ENCODE peak calls at places on chromosomes 6 and 20, in five cellular contexts. O, W, N, S and Y are unnamed samples.
A peak's percentile ranks its signal among the peaks of the same experiment; 100 is the strongest.

GRCh38 chr6:73476722-73477121 is 15.2 kb downstream of the MTO1 start:
- DNase-seq in O (no peak), W (no peak), N (no peak), S (no peak), Y (no peak)

GRCh38 chr6:147077251-147077650 is 127.0 kb upstream of the STXBP5 start:
- DNase-seq in O (no peak), W (no peak), N (no peak), S (no peak), Y (no peak)

GRCh38 chr6:37011656-37012378 is 6.4 kb downstream of the FGD2 start:
- DNase-seq in O (peak; percentile 79), W (peak; percentile 47), N (peak; percentile 67), S (no peak), Y (peak; percentile 47)

GRCh38 chr6:63553208-63553607 is 19.1 kb upstream of the LOC128125822 start:
- DNase-seq in O (no peak), W (no peak), N (no peak), S (no peak), Y (no peak)

GRCh38 chr6:68709882-68710281 is 74.8 kb downstream of the ADGRB3 start:
- DNase-seq in O (no peak), W (no peak), N (no peak), S (no peak), Y (no peak)

GRCh38 chr6:83974409-83975050 is 59.0 kb upstream of the MRAP2 start:
- DNase-seq in O (no peak), W (no peak), N (no peak), S (no peak), Y (no peak)

GRCh38 chr6:1610497-1611321 is 994 bp downstream of the FOXC1 start:
- DNase-seq in O (peak; percentile 29), W (no peak), N (no peak), S (peak; percentile 38), Y (peak; percentile 41)

GRCh38 chr20:59122377-59122932 is 41.2 kb upstream of the ZNF831 start:
- DNase-seq in O (no peak), W (no peak), N (no peak), S (no peak), Y (no peak)

GRCh38 chr20:51382111-51382985 is 160.2 kb downstream of the NFATC2 start:
- DNase-seq in O (no peak), W (no peak), N (no peak), S (no peak), Y (no peak)

GRCh38 chr20:49607568-49607967 is 39.6 kb upstream of the PTGIS start:
- DNase-seq in O (no peak), W (no peak), N (no peak), S (no peak), Y (no peak)

GRCh38 chr20:49601153-49601924 is 33.4 kb upstream of the PTGIS start:
- DNase-seq in O (no peak), W (no peak), N (no peak), S (no peak), Y (no peak)

GRCh38 chr20:49599746-49600113 is 31.8 kb upstream of the PTGIS start:
- DNase-seq in O (no peak), W (no peak), N (no peak), S (no peak), Y (no peak)

GRCh38 chr20:49602370-49603208 is 34.7 kb upstream of the PTGIS start:
- DNase-seq in O (peak; percentile 41), W (no peak), N (no peak), S (no peak), Y (no peak)

DNA sequence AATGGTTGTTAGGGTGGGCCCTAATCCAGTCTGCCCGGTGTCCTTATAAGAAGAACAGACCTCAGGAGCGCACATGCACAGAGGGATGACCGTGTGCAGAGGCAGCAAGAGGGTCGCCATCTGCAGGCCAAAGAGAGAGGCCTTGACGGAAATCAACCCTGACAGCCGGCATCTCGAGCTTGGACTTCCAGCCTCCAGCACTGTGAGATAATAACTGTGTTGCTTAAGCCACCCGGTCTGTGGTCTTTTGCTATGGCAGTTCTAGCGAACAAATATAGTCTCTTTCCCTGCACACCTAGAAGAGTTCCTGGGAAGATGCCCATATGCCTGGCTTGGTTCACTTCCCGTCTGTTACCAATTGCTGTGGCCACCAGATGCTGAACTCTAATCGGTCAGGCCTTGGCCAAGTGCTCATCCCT is 35.3 kb upstream of the PTGIS start:
- DNase-seq in O (peak; percentile 45), W (no peak), N (peak; percentile 36), S (peak; percentile 43), Y (peak; percentile 76)
- TF ChIP-seq CTCF in O (peak; percentile 46), W (peak; percentile 52), N (peak; percentile 67), S (peak; percentile 68), Y (peak; percentile 51)

GRCh38 chr6:33419580-33420492 is at the start of gene SYNGAP1:
- DNase-seq in O (peak; percentile 64), W (peak; percentile 36), N (peak; percentile 62), S (no peak), Y (peak; percentile 63)
- H3K4me3 ChIP-seq in O (peak within 1 kb of the TSS; percentile 65), W (peak within 1 kb of the TSS; percentile 64), N (peak within 1 kb of the TSS; percentile 47), S (no peak within 1 kb of the TSS), Y (peak within 1 kb of the TSS; percentile 64)

DNA sequence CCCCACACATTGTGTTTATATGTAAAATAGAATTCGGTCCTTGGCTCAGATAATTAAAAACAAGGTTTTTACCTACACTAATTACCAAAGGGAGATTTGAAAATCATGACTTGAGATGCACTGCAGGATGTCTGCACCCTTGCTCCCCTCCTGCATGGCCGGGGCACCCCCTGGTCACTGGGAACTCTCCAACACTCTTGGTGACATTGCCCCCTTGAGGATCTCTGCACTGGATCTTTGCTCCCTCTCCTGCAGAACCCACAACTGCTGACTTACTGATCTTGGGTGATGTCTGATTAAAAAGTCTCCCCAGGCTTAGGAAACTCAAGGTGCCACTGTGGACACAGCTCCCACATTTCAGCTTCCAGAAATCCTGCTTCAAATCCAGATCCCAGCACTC is 17.1 kb upstream of the CSNK2A1 start:
- DNase-seq in O (no peak), W (no peak), N (no peak), S (no peak), Y (no peak)
- TF ChIP-seq CTCF in O (no peak), W (no peak), N (no peak), S (peak; percentile 28), Y (no peak)

DNA sequence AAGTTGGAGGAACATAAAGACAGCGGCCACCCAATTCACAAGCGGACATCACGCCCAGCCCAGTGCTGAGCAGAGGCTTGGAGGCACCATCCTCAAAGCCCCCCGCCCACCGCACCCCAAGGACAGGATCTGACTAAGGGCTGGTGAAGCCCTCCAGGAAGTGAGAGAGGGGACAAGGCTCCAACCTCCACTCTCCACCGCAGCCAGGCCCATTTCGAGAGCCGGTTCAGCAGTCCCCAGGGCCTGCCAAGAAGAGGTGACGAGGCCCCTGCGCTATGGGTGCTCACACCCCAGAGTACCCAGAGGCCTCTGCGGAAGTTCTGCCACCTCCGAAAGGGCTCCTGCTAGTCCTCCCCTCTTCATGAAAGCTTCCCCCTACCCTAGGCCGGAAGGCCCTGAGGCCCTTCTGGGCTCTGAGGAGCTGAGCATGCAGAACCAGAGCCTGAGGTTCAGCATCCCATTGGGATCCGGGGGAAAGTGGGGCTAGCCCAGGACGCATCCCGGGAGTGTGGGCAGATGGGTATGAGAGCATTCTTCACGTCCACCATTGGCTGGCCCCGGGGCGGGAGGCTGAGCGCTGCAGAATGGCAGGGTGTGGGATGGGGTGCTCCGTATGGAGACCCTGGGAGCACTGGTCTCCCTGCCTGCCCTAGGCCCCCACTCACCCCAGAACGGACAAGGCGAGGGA is 2.5 kb downstream of the GRM4 start:
- DNase-seq in O (no peak), W (no peak), N (no peak), S (no peak), Y (no peak)
- H3K4me3 ChIP-seq in O (no peak overlapping the region), W (no peak overlapping the region), N (no peak overlapping the region), S (no peak overlapping the region), Y (no peak overlapping the region)

DNA sequence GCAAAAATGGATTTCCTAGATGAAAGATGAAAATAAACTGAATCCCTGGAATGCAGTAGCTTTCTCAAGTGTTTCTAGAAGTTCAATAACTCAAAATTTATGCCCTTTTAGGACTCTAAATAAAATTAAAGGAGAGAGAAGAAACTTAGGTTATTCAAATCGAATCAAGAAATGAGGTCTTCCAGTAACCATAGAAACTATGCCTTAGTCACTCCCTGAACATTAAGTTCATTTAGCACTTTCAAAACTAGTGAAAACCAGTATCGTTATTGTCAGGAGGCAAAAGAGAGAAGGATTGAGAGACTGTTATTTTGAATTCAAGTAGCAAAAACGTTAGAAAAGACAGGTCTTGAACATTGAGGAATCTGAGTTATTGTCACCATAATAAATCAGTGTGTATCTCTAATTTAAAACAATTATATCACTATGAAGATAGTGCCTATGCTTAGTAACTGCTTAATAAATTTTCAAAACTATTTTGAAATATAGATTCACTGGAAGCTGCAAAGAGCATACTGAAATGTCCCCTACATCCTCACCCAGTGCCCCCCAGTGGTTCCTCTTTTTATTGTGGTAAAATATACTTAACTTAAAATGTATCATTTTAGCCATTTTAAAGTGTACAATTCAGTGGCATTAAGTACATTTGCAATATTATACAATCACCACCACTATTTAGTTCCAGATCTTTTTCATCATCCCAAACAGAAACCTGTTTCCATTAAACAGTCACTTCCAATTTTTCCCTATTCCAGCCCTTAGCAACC is 4.6 kb downstream of the RPP21 start:
- DNase-seq in O (no peak), W (no peak), N (no peak), S (no peak), Y (no peak)
- TF ChIP-seq CTCF in O (no peak), W (no peak), N (no peak), S (peak; percentile 39), Y (no peak)